ENCODE peak calls at places on chromosomes 2 and 18, in ten cellular contexts. U is fibroblast of mammary gland; M is suprapubic skin; I is AG10803; H is activated CD8-positive, alpha-beta T cell treated with anti-CD3 and anti-CD28 coated beads for 36 hours; O is B cell; S is gastrocnemius medialis; L is transverse colon; Z is fibroblast of the aortic adventitia; A is left ventricle myocardium inferior. J is an unnamed sample.

GRCh38 chr2:13003500-13003899 is 286.8 kb downstream of the TRIB2 start:
- DNase-seq in U (peak; percentile 21), M (no peak), I (no peak), H (no peak), O (no peak), S (no peak), L (no peak), Z (peak; percentile 55), A (no peak), J (no peak)

GRCh38 chr2:74482801-74483674 is at the start of the genes CCDC142 and TTC31:
- DNase-seq in U (peak; percentile 93), M (peak; percentile 98), I (peak; percentile 93), H (peak; percentile 98), O (peak; percentile 88), S (peak; percentile 97), L (peak; percentile 97), Z (peak; percentile 96), A (peak; percentile 95), J (peak; percentile 94)

GRCh38 chr18:62717059-62717849 is 1.9 kb downstream of the PHLPP1 start:
- DNase-seq in U (peak; percentile 77), M (no peak), I (peak; percentile 64), H (peak; percentile 59), O (peak; percentile 38), S (no peak), L (peak; percentile 69), Z (peak; percentile 61), A (no peak), J (peak; percentile 31)

GRCh38 chr18:13185675-13186198 is 32.8 kb upstream of the LDLRAD4 start:
- DNase-seq in U (no peak), M (no peak), I (no peak), H (no peak), O (no peak), S (no peak), L (no peak), Z (no peak), A (peak; percentile 48), J (no peak)

GRCh38 chr2:203072371-203072770 is 57.7 kb downstream of the NBEAL1 start:
- DNase-seq in U (no peak), M (no peak), I (no peak), H (no peak), O (no peak), S (no peak), L (no peak), Z (no peak), A (no peak), J (no peak)

GRCh38 chr2:175009917-175010621 is 4.9 kb upstream of the CHN1 start:
- DNase-seq in U (no peak), M (no peak), I (no peak), H (no peak), O (no peak), S (no peak), L (no peak), Z (no peak), A (no peak), J (no peak)

GRCh38 chr2:39107156-39107555 is 13.7 kb downstream of the SOS1 start:
- DNase-seq in U (peak; percentile 39), M (no peak), I (no peak), H (no peak), O (no peak), S (no peak), L (no peak), Z (no peak), A (no peak), J (no peak)

GRCh38 chr2:5959836-5960820 is 267.9 kb downstream of the SOX11 start:
- DNase-seq in U (no peak), M (no peak), I (no peak), H (no peak), O (no peak), S (no peak), L (no peak), Z (no peak), A (no peak), J (no peak)

GRCh38 chr2:231709636-231709980 is 1.3 kb downstream of the PTMA start:
- DNase-seq in U (peak; percentile 21), M (no peak), I (peak; percentile 26), H (peak; percentile 48), O (no peak), S (peak; percentile 72), L (peak; percentile 54), Z (no peak), A (peak; percentile 51), J (no peak)

GRCh38 chr2:121285077-121285449 is at the start of gene TFCP2L1:
- DNase-seq in U (no peak), M (no peak), I (no peak), H (peak; percentile 38), O (peak; percentile 56), S (no peak), L (peak; percentile 82), Z (no peak), A (no peak), J (peak; percentile 62)

GRCh38 chr2:167862787-167863186 is 384.6 kb downstream of the STK39 start:
- DNase-seq in U (peak; percentile 52), M (no peak), I (no peak), H (peak; percentile 7), O (no peak), S (no peak), L (no peak), Z (no peak), A (no peak), J (no peak)

GRCh38 chr2:42153944-42154593 is 15.1 kb upstream of the EML4 start:
- DNase-seq in U (no peak), M (no peak), I (no peak), H (no peak), O (no peak), S (no peak), L (no peak), Z (no peak), A (no peak), J (no peak)

GRCh38 chr18:42045346-42045745 is 90.3 kb downstream of the PIK3C3 start:
- DNase-seq in U (peak; percentile 52), M (no peak), I (peak; percentile 15), H (no peak), O (no peak), S (no peak), L (no peak), Z (no peak), A (no peak), J (no peak)

GRCh38 chr2:105344704-105345345 is 7.5 kb downstream of the C2orf49 start:
- DNase-seq in U (peak; percentile 59), M (no peak), I (peak; percentile 52), H (no peak), O (no peak), S (no peak), L (no peak), Z (peak; percentile 81), A (no peak), J (no peak)

GRCh38 chr18:24632158-24632988 is 171.9 kb downstream of the HRH4 start:
- DNase-seq in U (no peak), M (no peak), I (no peak), H (no peak), O (no peak), S (no peak), L (no peak), Z (no peak), A (no peak), J (no peak)

GRCh38 chr2:147420517-147420916 is 424.3 kb upstream of the ACVR2A start:
- DNase-seq in U (no peak), M (no peak), I (no peak), H (no peak), O (no peak), S (no peak), L (no peak), Z (no peak), A (no peak), J (no peak)

DNA sequence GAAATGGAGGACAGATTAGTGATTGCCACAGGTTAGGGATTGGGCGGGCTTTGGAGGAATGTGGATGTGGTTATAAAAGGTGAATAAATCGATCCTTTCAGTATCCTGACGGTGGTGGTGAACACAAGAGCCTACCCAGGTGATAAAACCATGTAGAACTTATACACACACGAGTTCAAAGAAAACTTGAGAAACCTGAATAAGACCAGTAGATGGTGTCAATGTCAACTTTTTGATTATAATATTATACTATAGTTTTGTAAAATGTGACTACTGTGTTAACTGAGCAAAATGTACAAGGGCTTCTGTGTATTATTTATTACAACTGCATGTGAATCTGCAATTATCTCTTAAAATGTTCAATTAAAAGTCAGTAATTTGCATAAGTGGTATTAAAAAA is 136.3 kb downstream of the ERBB4 start:
- DNase-seq in U (no peak), M (no peak), I (no peak), H (no peak), O (no peak), S (no peak), L (no peak), Z (no peak), A (no peak), J (no peak)
- TF ChIP-seq CTCF in U (no peak), M (no peak), I (peak; percentile 19), H (no peak), O (no peak), S (no peak), L (no peak), Z (no peak), A (no peak), J (no peak)

GRCh38 chr18:75314117-75314516 is 103.5 kb downstream of the TSHZ1 start:
- DNase-seq in U (no peak), M (no peak), I (no peak), H (no peak), O (no peak), S (no peak), L (no peak), Z (no peak), A (no peak), J (no peak)
- TF ChIP-seq CTCF in U (no peak), M (no peak), I (no peak), H (no peak), O (no peak), S (no peak), L (no peak), Z (peak; percentile 4), A (no peak), J (no peak)

DNA sequence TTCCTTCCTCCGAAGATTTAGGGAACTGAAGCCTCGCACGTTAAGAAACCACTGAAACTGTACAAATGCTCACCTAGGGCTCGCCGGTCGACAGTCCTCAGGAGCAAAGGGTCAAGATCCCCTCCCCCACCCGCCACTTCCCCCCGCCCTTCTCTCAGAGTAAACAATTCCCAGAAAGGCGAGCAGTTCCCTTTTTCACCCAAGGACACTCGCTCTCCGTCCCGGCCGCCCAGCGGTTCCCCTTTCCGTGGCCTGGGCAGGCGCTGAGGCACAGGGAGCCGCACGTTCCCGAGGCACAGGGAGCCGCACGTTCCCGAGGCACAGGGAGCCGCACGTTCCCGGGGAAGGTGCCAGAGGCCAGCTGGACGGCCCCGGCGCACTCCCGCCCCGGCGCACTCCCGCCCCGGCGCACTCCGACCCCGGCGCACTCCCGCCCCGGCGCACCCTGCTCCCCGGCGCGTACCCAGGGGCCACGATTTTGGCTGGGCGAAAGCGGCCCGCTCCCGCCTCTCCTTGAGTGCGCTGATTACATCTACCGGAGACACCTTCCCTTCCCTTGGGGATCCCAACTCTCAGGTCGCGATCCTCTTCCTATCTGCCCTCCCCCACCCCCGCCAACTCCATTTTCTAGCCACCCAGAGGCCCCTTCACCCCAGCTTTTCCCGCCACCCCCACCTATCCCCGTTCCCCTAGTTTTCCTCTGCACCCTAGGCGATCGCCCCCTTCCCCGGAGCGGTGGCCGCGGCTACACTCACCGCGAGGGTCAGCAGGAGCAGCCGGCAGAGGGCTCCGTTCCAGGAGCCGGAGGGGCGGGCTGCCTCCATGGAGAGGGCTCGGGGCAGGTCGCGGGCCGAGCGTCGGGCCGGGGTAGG is 837 bp downstream of the DSC2 start:
- DNase-seq in U (no peak), M (peak; percentile 83), I (no peak), H (no peak), O (no peak), S (peak; percentile 25), L (peak; percentile 73), Z (no peak), A (peak; percentile 84), J (peak; percentile 71)
- TF ChIP-seq CTCF in U (no peak), M (no peak), I (no peak), H (no peak), O (no peak), S (no peak), L (no peak), Z (no peak), A (peak; percentile 5), J (peak; percentile 16)

GRCh38 chr18:48295586-48296311 is 113.4 kb downstream of the ZBTB7C start:
- DNase-seq in U (peak; percentile 7), M (peak; percentile 53), I (no peak), H (no peak), O (no peak), S (no peak), L (no peak), Z (peak; percentile 9), A (no peak), J (no peak)
- TF ChIP-seq CTCF in U (peak; percentile 37), M (no peak), I (no peak), H (no peak), O (no peak), S (no peak), L (no peak), Z (peak; percentile 48), A (peak; percentile 39), J (no peak)

J was measured in GM13976.